ENCODE peak calls at places on chromosomes 12 and 14, in eight cellular contexts. M is ACHN; K is fibroblast of lung; A is fibroblast of pulmonary artery; V is NCI-H1092; E is activated naive CD4-positive, alpha-beta T cell; D is epithelial cell of prostate; F is H54. G is an unnamed sample.

GRCh38 chr14:38261620-38262019 is 5.7 kb upstream of the CLEC14A start:
- DNase-seq in M (no peak), K (peak; percentile 51), A (peak; percentile 36), V (no peak), E (no peak), D (no peak), F (no peak), G (no peak)

GRCh38 chr12:80183939-80184338 is 84.6 kb downstream of the OTOGL start:
- DNase-seq in M (no peak), K (peak; percentile 38), A (no peak), V (no peak), E (no peak), D (no peak), F (no peak), G (no peak)

GRCh38 chr12:93186131-93186530 is 191.6 kb upstream of the NUDT4 start:
- DNase-seq in M (no peak), K (peak; percentile 47), A (peak; percentile 68), V (no peak), E (no peak), D (no peak), F (no peak), G (no peak)

GRCh38 chr12:12467701-12468218 is 94.9 kb downstream of the DUSP16 start:
- DNase-seq in M (no peak), K (peak; percentile 35), A (no peak), V (no peak), E (no peak), D (no peak), F (no peak), G (peak; percentile 53)

GRCh38 chr12:76266797-76267196 is 81.4 kb downstream of the BBS10 start:
- DNase-seq in M (peak; percentile 79), K (peak; percentile 92), A (peak; percentile 70), V (no peak), E (no peak), D (peak; percentile 43), F (peak; percentile 33), G (no peak)

GRCh38 chr14:65470404-65470880 is 57.9 kb downstream of the FUT8 start:
- DNase-seq in M (no peak), K (no peak), A (no peak), V (no peak), E (no peak), D (no peak), F (no peak), G (no peak)

GRCh38 chr12:109706747-109707469 is 6.7 kb upstream of the FAM222A start:
- DNase-seq in M (no peak), K (no peak), A (no peak), V (no peak), E (no peak), D (no peak), F (no peak), G (peak; percentile 12)

GRCh38 chr12:124902916-124903315 is 11.5 kb downstream of the UBC start:
- DNase-seq in M (no peak), K (no peak), A (no peak), V (no peak), E (no peak), D (no peak), F (no peak), G (no peak)

GRCh38 chr12:12086331-12086730 is 15.6 kb downstream of the BCL2L14 start:
- DNase-seq in M (no peak), K (no peak), A (no peak), V (no peak), E (no peak), D (no peak), F (no peak), G (no peak)

GRCh38 chr12:92552412-92553108 is 150.2 kb upstream of the PLEKHG7 start:
- DNase-seq in M (peak; percentile 33), K (no peak), A (no peak), V (no peak), E (no peak), D (no peak), F (no peak), G (no peak)

GRCh38 chr12:78330131-78330530 is 499.4 kb downstream of the NAV3 start:
- DNase-seq in M (no peak), K (no peak), A (no peak), V (no peak), E (no peak), D (no peak), F (no peak), G (no peak)

GRCh38 chr12:4628406-4628805 is 20.4 kb downstream of the AKAP3 start:
- DNase-seq in M (no peak), K (no peak), A (no peak), V (no peak), E (no peak), D (no peak), F (no peak), G (no peak)

GRCh38 chr12:2673966-2674810 is 120.6 kb upstream of the FKBP4 start:
- DNase-seq in M (no peak), K (no peak), A (no peak), V (no peak), E (no peak), D (no peak), F (no peak), G (no peak)

GRCh38 chr12:6085841-6086240 is 38.6 kb downstream of the VWF start:
- DNase-seq in M (no peak), K (no peak), A (no peak), V (no peak), E (no peak), D (no peak), F (no peak), G (no peak)

GRCh38 chr12:77625441-77625840 is 205.3 kb upstream of the NAV3 start:
- DNase-seq in M (peak; percentile 78), K (peak; percentile 90), A (peak; percentile 81), V (no peak), E (no peak), D (peak; percentile 36), F (peak; percentile 2), G (no peak)

G was measured in midbrain.